ENCODE peak calls at places on chromosomes 4 and X, in eight cellular contexts. One of them, this sample, is unnamed.
A peak's percentile ranks its signal among the peaks of the same experiment; 100 is the strongest.

GRCh38 chr4:88465653-88466192 is 8.8 kb downstream of the HERC5 start:
- DNase-seq in glutamatergic neuron: no peak
- DNase-seq in fibroblast of pulmonary artery: no peak
- DNase-seq in cardiac muscle cell: no peak
- DNase-seq in AG09309: no peak
- DNase-seq in tibial artery: no peak
- DNase-seq in astrocyte of the spinal cord: no peak
- DNase-seq in retinal pigment epithelial cell: no peak
- DNase-seq in this sample: no peak

GRCh38 chrX:110045988-110046387 is 43.1 kb downstream of the TMEM164 start:
- DNase-seq in glutamatergic neuron: no peak
- DNase-seq in fibroblast of pulmonary artery: peak; percentile 21
- DNase-seq in cardiac muscle cell: peak; percentile 51
- DNase-seq in AG09309: no peak
- DNase-seq in tibial artery: no peak
- DNase-seq in astrocyte of the spinal cord: no peak
- DNase-seq in retinal pigment epithelial cell: no peak
- DNase-seq in this sample: no peak

GRCh38 chrX:12954981-12955380 is 19.9 kb upstream of the TMSB4X start:
- DNase-seq in glutamatergic neuron: no peak
- DNase-seq in fibroblast of pulmonary artery: no peak
- DNase-seq in cardiac muscle cell: no peak
- DNase-seq in AG09309: no peak
- DNase-seq in tibial artery: no peak
- DNase-seq in astrocyte of the spinal cord: no peak
- DNase-seq in retinal pigment epithelial cell: no peak
- DNase-seq in this sample: no peak

GRCh38 chr4:140237616-140238352 is 83.8 kb upstream of the MAML3 start:
- DNase-seq in glutamatergic neuron: peak; percentile 71
- DNase-seq in fibroblast of pulmonary artery: peak; percentile 95
- DNase-seq in cardiac muscle cell: peak; percentile 75
- DNase-seq in AG09309: peak; percentile 92
- DNase-seq in tibial artery: peak; percentile 84
- DNase-seq in astrocyte of the spinal cord: peak; percentile 95
- DNase-seq in retinal pigment epithelial cell: no peak
- DNase-seq in this sample: no peak

GRCh38 chr4:98929341-98930267 is 671 bp upstream of the EIF4E start:
- DNase-seq in glutamatergic neuron: peak; percentile 23
- DNase-seq in fibroblast of pulmonary artery: peak; percentile 89
- DNase-seq in cardiac muscle cell: no peak
- DNase-seq in AG09309: peak; percentile 90
- DNase-seq in tibial artery: peak; percentile 91
- DNase-seq in astrocyte of the spinal cord: peak; percentile 94
- DNase-seq in retinal pigment epithelial cell: peak; percentile 91
- DNase-seq in this sample: peak; percentile 69

GRCh38 chrX:40622741-40623536 is at the start of gene MPC1L:
- DNase-seq in glutamatergic neuron: peak; percentile 22
- DNase-seq in fibroblast of pulmonary artery: no peak
- DNase-seq in cardiac muscle cell: no peak
- DNase-seq in AG09309: no peak
- DNase-seq in tibial artery: no peak
- DNase-seq in astrocyte of the spinal cord: no peak
- DNase-seq in retinal pigment epithelial cell: no peak
- DNase-seq in this sample: no peak

GRCh38 chr4:146522862-146523205 is 1.1 kb upstream of the SLC10A7 start:
- DNase-seq in glutamatergic neuron: no peak
- DNase-seq in fibroblast of pulmonary artery: peak; percentile 13
- DNase-seq in cardiac muscle cell: no peak
- DNase-seq in AG09309: no peak
- DNase-seq in tibial artery: no peak
- DNase-seq in astrocyte of the spinal cord: peak; percentile 28
- DNase-seq in retinal pigment epithelial cell: no peak
- DNase-seq in this sample: peak; percentile 31

GRCh38 chrX:9958183-9958582 is 9.0 kb upstream of the CLDN34 start:
- DNase-seq in glutamatergic neuron: no peak
- DNase-seq in fibroblast of pulmonary artery: no peak
- DNase-seq in cardiac muscle cell: no peak
- DNase-seq in AG09309: no peak
- DNase-seq in tibial artery: no peak
- DNase-seq in astrocyte of the spinal cord: no peak
- DNase-seq in retinal pigment epithelial cell: no peak
- DNase-seq in this sample: no peak

GRCh38 chr4:188984518-188984917 is 845.3 kb downstream of the TRIML1 start:
- DNase-seq in glutamatergic neuron: no peak
- DNase-seq in fibroblast of pulmonary artery: no peak
- DNase-seq in cardiac muscle cell: no peak
- DNase-seq in AG09309: no peak
- DNase-seq in tibial artery: no peak
- DNase-seq in astrocyte of the spinal cord: no peak
- DNase-seq in retinal pigment epithelial cell: no peak
- DNase-seq in this sample: no peak

GRCh38 chr4:119490335-119490734 is 138.3 kb downstream of the PDE5A start:
- DNase-seq in glutamatergic neuron: no peak
- DNase-seq in fibroblast of pulmonary artery: peak; percentile 39
- DNase-seq in cardiac muscle cell: peak; percentile 27
- DNase-seq in AG09309: no peak
- DNase-seq in tibial artery: no peak
- DNase-seq in astrocyte of the spinal cord: peak; percentile 26
- DNase-seq in retinal pigment epithelial cell: no peak
- DNase-seq in this sample: no peak

GRCh38 chr4:85565761-85566480 is 91.0 kb downstream of the ARHGAP24 start:
- DNase-seq in glutamatergic neuron: no peak
- DNase-seq in fibroblast of pulmonary artery: peak; percentile 54
- DNase-seq in cardiac muscle cell: no peak
- DNase-seq in AG09309: no peak
- DNase-seq in tibial artery: no peak
- DNase-seq in astrocyte of the spinal cord: peak; percentile 79
- DNase-seq in retinal pigment epithelial cell: peak; percentile 8
- DNase-seq in this sample: no peak

GRCh38 chr4:85209161-85209560 is 242.7 kb upstream of the WDFY3 start:
- DNase-seq in glutamatergic neuron: no peak
- DNase-seq in fibroblast of pulmonary artery: no peak
- DNase-seq in cardiac muscle cell: no peak
- DNase-seq in AG09309: no peak
- DNase-seq in tibial artery: no peak
- DNase-seq in astrocyte of the spinal cord: peak; percentile 8
- DNase-seq in retinal pigment epithelial cell: no peak
- DNase-seq in this sample: no peak

GRCh38 chr4:63085091-63085490 is 1324.2 kb downstream of the TECRL start:
- DNase-seq in glutamatergic neuron: no peak
- DNase-seq in fibroblast of pulmonary artery: no peak
- DNase-seq in cardiac muscle cell: no peak
- DNase-seq in AG09309: no peak
- DNase-seq in tibial artery: no peak
- DNase-seq in astrocyte of the spinal cord: no peak
- DNase-seq in retinal pigment epithelial cell: peak; percentile 19
- DNase-seq in this sample: no peak

GRCh38 chrX:134797390-134797700 is 139.1 kb upstream of the PLAC1 start:
- DNase-seq in glutamatergic neuron: no peak
- DNase-seq in fibroblast of pulmonary artery: no peak
- DNase-seq in cardiac muscle cell: no peak
- DNase-seq in AG09309: no peak
- DNase-seq in tibial artery: no peak
- DNase-seq in astrocyte of the spinal cord: no peak
- DNase-seq in retinal pigment epithelial cell: no peak
- DNase-seq in this sample: no peak

GRCh38 chr4:180669637-180670036 is 1573.6 kb upstream of the TENM3 start:
- DNase-seq in glutamatergic neuron: no peak
- DNase-seq in fibroblast of pulmonary artery: no peak
- DNase-seq in cardiac muscle cell: no peak
- DNase-seq in AG09309: no peak
- DNase-seq in tibial artery: no peak
- DNase-seq in astrocyte of the spinal cord: peak; percentile 79
- DNase-seq in retinal pigment epithelial cell: peak; percentile 84
- DNase-seq in this sample: no peak
- TF ChIP-seq CTCF in glutamatergic neuron: no peak
- TF ChIP-seq CTCF in fibroblast of pulmonary artery: no peak
- TF ChIP-seq CTCF in cardiac muscle cell: no peak
- TF ChIP-seq CTCF in AG09309: no peak
- TF ChIP-seq CTCF in tibial artery: no peak
- TF ChIP-seq CTCF in astrocyte of the spinal cord: no peak
- TF ChIP-seq CTCF in retinal pigment epithelial cell: no peak
- TF ChIP-seq CTCF in this sample: no peak

GRCh38 chrX:7074135-7074907 is 73.2 kb upstream of the STS start:
- DNase-seq in glutamatergic neuron: no peak
- DNase-seq in fibroblast of pulmonary artery: no peak
- DNase-seq in cardiac muscle cell: no peak
- DNase-seq in AG09309: no peak
- DNase-seq in tibial artery: no peak
- DNase-seq in astrocyte of the spinal cord: no peak
- DNase-seq in retinal pigment epithelial cell: no peak
- DNase-seq in this sample: no peak
- TF ChIP-seq CTCF in glutamatergic neuron: no peak
- TF ChIP-seq CTCF in fibroblast of pulmonary artery: no peak
- TF ChIP-seq CTCF in cardiac muscle cell: peak; percentile 16
- TF ChIP-seq CTCF in AG09309: peak; percentile 11
- TF ChIP-seq CTCF in tibial artery: no peak
- TF ChIP-seq CTCF in astrocyte of the spinal cord: peak; percentile 35
- TF ChIP-seq CTCF in retinal pigment epithelial cell: no peak
- TF ChIP-seq CTCF in this sample: no peak

GRCh38 chr4:182916483-182917181 is 554 bp downstream of the DCTD start:
- DNase-seq in glutamatergic neuron: peak; percentile 48
- DNase-seq in fibroblast of pulmonary artery: peak; percentile 77
- DNase-seq in cardiac muscle cell: peak; percentile 52
- DNase-seq in AG09309: no peak
- DNase-seq in tibial artery: peak; percentile 77
- DNase-seq in astrocyte of the spinal cord: peak; percentile 67
- DNase-seq in retinal pigment epithelial cell: no peak
- DNase-seq in this sample: no peak
- TF ChIP-seq CTCF in glutamatergic neuron: no peak
- TF ChIP-seq CTCF in fibroblast of pulmonary artery: no peak
- TF ChIP-seq CTCF in cardiac muscle cell: no peak
- TF ChIP-seq CTCF in AG09309: no peak
- TF ChIP-seq CTCF in tibial artery: no peak
- TF ChIP-seq CTCF in astrocyte of the spinal cord: no peak
- TF ChIP-seq CTCF in retinal pigment epithelial cell: no peak
- TF ChIP-seq CTCF in this sample: no peak

GRCh38 chr4:143287571-143287923 is 49.1 kb upstream of the GAB1 start:
- DNase-seq in glutamatergic neuron: no peak
- DNase-seq in fibroblast of pulmonary artery: no peak
- DNase-seq in cardiac muscle cell: no peak
- DNase-seq in AG09309: no peak
- DNase-seq in tibial artery: no peak
- DNase-seq in astrocyte of the spinal cord: no peak
- DNase-seq in retinal pigment epithelial cell: no peak
- DNase-seq in this sample: no peak
- TF ChIP-seq CTCF in glutamatergic neuron: no peak
- TF ChIP-seq CTCF in fibroblast of pulmonary artery: no peak
- TF ChIP-seq CTCF in cardiac muscle cell: no peak
- TF ChIP-seq CTCF in AG09309: no peak
- TF ChIP-seq CTCF in tibial artery: no peak
- TF ChIP-seq CTCF in astrocyte of the spinal cord: no peak
- TF ChIP-seq CTCF in retinal pigment epithelial cell: no peak
- TF ChIP-seq CTCF in this sample: no peak

GRCh38 chrX:39206746-39207145 is 405.5 kb downstream of the MID1IP1 start:
- DNase-seq in glutamatergic neuron: no peak
- DNase-seq in fibroblast of pulmonary artery: no peak
- DNase-seq in cardiac muscle cell: no peak
- DNase-seq in AG09309: no peak
- DNase-seq in tibial artery: no peak
- DNase-seq in astrocyte of the spinal cord: no peak
- DNase-seq in retinal pigment epithelial cell: no peak
- DNase-seq in this sample: no peak

GRCh38 chrX:39212456-39212855 is 411.2 kb downstream of the MID1IP1 start:
- DNase-seq in glutamatergic neuron: no peak
- DNase-seq in fibroblast of pulmonary artery: no peak
- DNase-seq in cardiac muscle cell: no peak
- DNase-seq in AG09309: no peak
- DNase-seq in tibial artery: no peak
- DNase-seq in astrocyte of the spinal cord: no peak
- DNase-seq in retinal pigment epithelial cell: no peak
- DNase-seq in this sample: no peak

GRCh38 chrX:39214380-39215126 is 413.3 kb downstream of the MID1IP1 start:
- DNase-seq in glutamatergic neuron: no peak
- DNase-seq in fibroblast of pulmonary artery: no peak
- DNase-seq in cardiac muscle cell: no peak
- DNase-seq in AG09309: no peak
- DNase-seq in tibial artery: no peak
- DNase-seq in astrocyte of the spinal cord: no peak
- DNase-seq in retinal pigment epithelial cell: no peak
- DNase-seq in this sample: no peak

DNA sequence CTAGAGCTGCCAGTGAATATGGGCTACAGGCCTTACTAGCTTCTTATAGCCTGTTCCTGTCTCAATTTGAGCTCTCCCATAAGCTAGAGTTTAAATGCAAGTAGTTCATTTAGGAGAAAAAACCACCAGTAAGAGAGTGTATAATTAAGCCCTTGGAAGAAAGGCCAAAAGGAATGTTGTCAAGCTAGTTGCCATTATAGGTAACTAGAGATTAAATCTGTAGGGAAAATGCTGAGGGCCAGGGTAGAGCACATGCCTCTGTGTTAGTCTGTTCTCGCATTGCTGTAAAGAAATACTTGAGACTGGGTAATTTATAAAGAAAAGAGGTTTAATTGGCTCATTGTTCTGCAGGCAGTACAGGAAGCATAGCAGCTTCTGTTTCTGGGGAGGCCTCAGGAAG is 410.2 kb downstream of the MID1IP1 start:
- DNase-seq in glutamatergic neuron: no peak
- DNase-seq in fibroblast of pulmonary artery: no peak
- DNase-seq in cardiac muscle cell: no peak
- DNase-seq in AG09309: no peak
- DNase-seq in tibial artery: no peak
- DNase-seq in astrocyte of the spinal cord: no peak
- DNase-seq in retinal pigment epithelial cell: no peak
- DNase-seq in this sample: no peak
- TF ChIP-seq CTCF in glutamatergic neuron: no peak
- TF ChIP-seq CTCF in fibroblast of pulmonary artery: no peak
- TF ChIP-seq CTCF in cardiac muscle cell: no peak
- TF ChIP-seq CTCF in AG09309: no peak
- TF ChIP-seq CTCF in tibial artery: no peak
- TF ChIP-seq CTCF in astrocyte of the spinal cord: no peak
- TF ChIP-seq CTCF in retinal pigment epithelial cell: no peak
- TF ChIP-seq CTCF in this sample: no peak

DNA sequence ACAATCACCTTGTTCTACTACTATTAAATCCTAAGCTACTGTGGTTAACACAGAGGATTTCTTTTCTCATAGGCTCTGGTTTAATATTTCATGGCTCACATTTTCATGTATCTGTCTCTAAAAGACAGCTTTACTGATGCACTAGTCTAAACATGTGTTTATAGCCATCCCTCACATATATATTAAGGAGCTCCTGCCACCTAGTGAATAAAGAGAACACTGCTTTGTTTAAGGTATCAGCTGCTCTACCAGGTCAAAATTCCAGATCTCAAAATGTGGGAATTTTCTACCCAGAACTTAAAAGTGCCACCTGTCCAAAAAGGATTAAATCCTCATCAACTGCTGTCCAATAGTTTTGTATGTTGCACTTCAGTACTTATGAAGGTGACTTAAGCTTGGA is 188.5 kb upstream of the TEX13C start:
- DNase-seq in glutamatergic neuron: no peak
- DNase-seq in fibroblast of pulmonary artery: no peak
- DNase-seq in cardiac muscle cell: peak; percentile 14
- DNase-seq in AG09309: no peak
- DNase-seq in tibial artery: no peak
- DNase-seq in astrocyte of the spinal cord: no peak
- DNase-seq in retinal pigment epithelial cell: no peak
- DNase-seq in this sample: no peak
- TF ChIP-seq CTCF in glutamatergic neuron: no peak
- TF ChIP-seq CTCF in fibroblast of pulmonary artery: no peak
- TF ChIP-seq CTCF in cardiac muscle cell: no peak
- TF ChIP-seq CTCF in AG09309: no peak
- TF ChIP-seq CTCF in tibial artery: no peak
- TF ChIP-seq CTCF in astrocyte of the spinal cord: no peak
- TF ChIP-seq CTCF in retinal pigment epithelial cell: peak; percentile 22
- TF ChIP-seq CTCF in this sample: no peak